ENCODE peak calls at places on chromosome 1, in ten cellular contexts. C is LHCN-M2; J is hippocampal formation; V is GM06990; A is GM23338; H is kidney tubule cell; Z is foreskin fibroblast; G is upper lobe of right lung; E is C1 segment of cervical spinal cord; I is activated naive CD4-positive, alpha-beta T cell treated with Interleukin-2 at 50 U/mL for 16 hours. F is an unnamed sample.

GRCh38 chr1:35707253-35708178 is 11.2 kb downstream of the C1orf216 start:
- DNase-seq in C (peak; percentile 41), J (no peak), V (peak; percentile 14), A (peak; percentile 87), H (no peak), Z (no peak), G (no peak), E (no peak), I (peak; percentile 37), F (no peak)

GRCh38 chr1:88462481-88463261 is 221.4 kb upstream of the PKN2 start:
- DNase-seq in C (peak; percentile 5), J (peak; percentile 70), V (no peak), A (peak; percentile 80), H (peak; percentile 22), Z (peak; percentile 8), G (no peak), E (no peak), I (no peak), F (peak; percentile 27)

GRCh38 chr1:9910080-9910424 is at the start of gene CTNNBIP1:
- DNase-seq in C (no peak), J (no peak), V (no peak), A (no peak), H (no peak), Z (no peak), G (no peak), E (no peak), I (no peak), F (no peak)

GRCh38 chr1:101280942-101281654 is 44.3 kb downstream of the S1PR1 start:
- DNase-seq in C (no peak), J (no peak), V (no peak), A (no peak), H (no peak), Z (no peak), G (no peak), E (no peak), I (no peak), F (no peak)

GRCh38 chr1:216580538-216581057 is 142.6 kb downstream of the ESRRG start:
- DNase-seq in C (no peak), J (no peak), V (no peak), A (no peak), H (no peak), Z (no peak), G (no peak), E (no peak), I (no peak), F (no peak)

GRCh38 chr1:30707412-30708360 is 15.7 kb downstream of the MATN1 start:
- DNase-seq in C (peak; percentile 90), J (peak; percentile 78), V (no peak), A (peak; percentile 88), H (peak; percentile 67), Z (peak; percentile 49), G (peak; percentile 80), E (peak; percentile 43), I (peak; percentile 58), F (peak; percentile 64)

GRCh38 chr1:92536593-92537332 is 50.0 kb upstream of the GFI1 start:
- DNase-seq in C (peak; percentile 37), J (no peak), V (peak; percentile 59), A (no peak), H (peak; percentile 41), Z (no peak), G (no peak), E (no peak), I (no peak), F (peak; percentile 25)

GRCh38 chr1:43363935-43364525 is 3.8 kb downstream of the ELOVL1 start:
- DNase-seq in C (no peak), J (no peak), V (no peak), A (no peak), H (no peak), Z (no peak), G (no peak), E (no peak), I (no peak), F (no peak)

GRCh38 chr1:221886311-221887090 is 144.6 kb upstream of the DUSP10 start:
- DNase-seq in C (peak; percentile 79), J (no peak), V (no peak), A (no peak), H (peak; percentile 96), Z (no peak), G (no peak), E (no peak), I (no peak), F (no peak)

F was measured in dermis microvascular lymphatic vessel endothelial cell.